ENCODE peak calls at places on chromosomes 11 and 22, in seven cellular contexts. One of them, this sample, is unnamed.

GRCh38 chr11:125101596-125101995 is 9.8 kb downstream of the TMEM218 start:
- DNase-seq in right lobe of liver: no peak
- DNase-seq in fibroblast of the aortic adventitia: no peak
- DNase-seq in cardiac fibroblast: no peak
- DNase-seq in body of pancreas: no peak
- DNase-seq in gastrocnemius medialis: no peak
- DNase-seq in A549: no peak
- DNase-seq in this sample: no peak

GRCh38 chr11:60610702-60611101 is 88.7 kb upstream of the MS4A8 start:
- DNase-seq in body of pancreas: no peak
- DNase-seq in gastrocnemius medialis: no peak
- DNase-seq in cardiac fibroblast: no peak
- DNase-seq in A549: no peak
- DNase-seq in fibroblast of the aortic adventitia: no peak
- DNase-seq in right lobe of liver: no peak
- DNase-seq in this sample: no peak

GRCh38 chr22:21445437-21446127 is 21.6 kb upstream of the TMEM191C start:
- DNase-seq in cardiac fibroblast: no peak
- DNase-seq in gastrocnemius medialis: no peak
- DNase-seq in fibroblast of the aortic adventitia: no peak
- DNase-seq in body of pancreas: no peak
- DNase-seq in right lobe of liver: no peak
- DNase-seq in A549: no peak
- DNase-seq in this sample: no peak

GRCh38 chr11:133531971-133532651 is at the start of gene OPCML:
- DNase-seq in gastrocnemius medialis: no peak
- DNase-seq in fibroblast of the aortic adventitia: no peak
- DNase-seq in body of pancreas: no peak
- DNase-seq in A549: no peak
- DNase-seq in right lobe of liver: no peak
- DNase-seq in cardiac fibroblast: no peak
- DNase-seq in this sample: no peak

GRCh38 chr22:19815823-19816290 is 38.8 kb downstream of the GNB1L start:
- DNase-seq in fibroblast of the aortic adventitia: no peak
- DNase-seq in right lobe of liver: no peak
- DNase-seq in A549: no peak
- DNase-seq in gastrocnemius medialis: no peak
- DNase-seq in body of pancreas: no peak
- DNase-seq in cardiac fibroblast: no peak
- DNase-seq in this sample: no peak

GRCh38 chr11:62544521-62545436 is 1.8 kb downstream of the AHNAK start:
- DNase-seq in fibroblast of the aortic adventitia: peak; percentile 22
- DNase-seq in gastrocnemius medialis: no peak
- DNase-seq in A549: peak; percentile 48
- DNase-seq in body of pancreas: no peak
- DNase-seq in right lobe of liver: no peak
- DNase-seq in cardiac fibroblast: no peak
- DNase-seq in this sample: peak; percentile 41

GRCh38 chr11:32893091-32893946 is 708 bp downstream of the QSER1 start:
- DNase-seq in gastrocnemius medialis: peak; percentile 7
- DNase-seq in A549: peak; percentile 65
- DNase-seq in cardiac fibroblast: peak; percentile 46
- DNase-seq in fibroblast of the aortic adventitia: peak; percentile 23
- DNase-seq in body of pancreas: peak; percentile 67
- DNase-seq in right lobe of liver: peak; percentile 66
- DNase-seq in this sample: peak; percentile 46

GRCh38 chr11:2580061-2580421 is 119.8 kb downstream of the KCNQ1OT1 start:
- DNase-seq in right lobe of liver: peak; percentile 26
- DNase-seq in body of pancreas: peak; percentile 1
- DNase-seq in fibroblast of the aortic adventitia: no peak
- DNase-seq in cardiac fibroblast: no peak
- DNase-seq in A549: no peak
- DNase-seq in gastrocnemius medialis: no peak
- DNase-seq in this sample: no peak

GRCh38 chr11:45335434-45335833 is 49.3 kb upstream of the SYT13 start:
- DNase-seq in body of pancreas: no peak
- DNase-seq in gastrocnemius medialis: no peak
- DNase-seq in fibroblast of the aortic adventitia: no peak
- DNase-seq in cardiac fibroblast: no peak
- DNase-seq in right lobe of liver: no peak
- DNase-seq in A549: no peak
- DNase-seq in this sample: no peak

GRCh38 chr11:47592970-47593369 is 1.2 kb downstream of the C1QTNF4 start:
- DNase-seq in right lobe of liver: no peak
- DNase-seq in cardiac fibroblast: no peak
- DNase-seq in fibroblast of the aortic adventitia: no peak
- DNase-seq in body of pancreas: no peak
- DNase-seq in gastrocnemius medialis: no peak
- DNase-seq in A549: no peak
- DNase-seq in this sample: no peak

GRCh38 chr11:108887436-108888238 is 222.8 kb downstream of the DDX10 start:
- DNase-seq in gastrocnemius medialis: no peak
- DNase-seq in right lobe of liver: no peak
- DNase-seq in cardiac fibroblast: peak; percentile 84
- DNase-seq in body of pancreas: no peak
- DNase-seq in fibroblast of the aortic adventitia: peak; percentile 8
- DNase-seq in A549: no peak
- DNase-seq in this sample: no peak

GRCh38 chr11:86234831-86235461 is 9.6 kb upstream of the EED start:
- DNase-seq in body of pancreas: no peak
- DNase-seq in gastrocnemius medialis: no peak
- DNase-seq in fibroblast of the aortic adventitia: no peak
- DNase-seq in cardiac fibroblast: no peak
- DNase-seq in A549: no peak
- DNase-seq in right lobe of liver: no peak
- DNase-seq in this sample: no peak

GRCh38 chr11:111745719-111746504 is 20.3 kb downstream of the PPP2R1B start:
- DNase-seq in gastrocnemius medialis: no peak
- DNase-seq in body of pancreas: no peak
- DNase-seq in right lobe of liver: no peak
- DNase-seq in cardiac fibroblast: peak; percentile 68
- DNase-seq in A549: no peak
- DNase-seq in fibroblast of the aortic adventitia: peak; percentile 75
- DNase-seq in this sample: no peak
- H3K4me3 ChIP-seq in gastrocnemius medialis: no peak overlapping the region
- H3K4me3 ChIP-seq in body of pancreas: no peak overlapping the region
- H3K4me3 ChIP-seq in right lobe of liver: no peak overlapping the region
- H3K4me3 ChIP-seq in cardiac fibroblast: no peak overlapping the region
- H3K4me3 ChIP-seq in A549: no peak overlapping the region
- H3K4me3 ChIP-seq in fibroblast of the aortic adventitia: no peak overlapping the region
- H3K4me3 ChIP-seq in this sample: no peak overlapping the region

DNA sequence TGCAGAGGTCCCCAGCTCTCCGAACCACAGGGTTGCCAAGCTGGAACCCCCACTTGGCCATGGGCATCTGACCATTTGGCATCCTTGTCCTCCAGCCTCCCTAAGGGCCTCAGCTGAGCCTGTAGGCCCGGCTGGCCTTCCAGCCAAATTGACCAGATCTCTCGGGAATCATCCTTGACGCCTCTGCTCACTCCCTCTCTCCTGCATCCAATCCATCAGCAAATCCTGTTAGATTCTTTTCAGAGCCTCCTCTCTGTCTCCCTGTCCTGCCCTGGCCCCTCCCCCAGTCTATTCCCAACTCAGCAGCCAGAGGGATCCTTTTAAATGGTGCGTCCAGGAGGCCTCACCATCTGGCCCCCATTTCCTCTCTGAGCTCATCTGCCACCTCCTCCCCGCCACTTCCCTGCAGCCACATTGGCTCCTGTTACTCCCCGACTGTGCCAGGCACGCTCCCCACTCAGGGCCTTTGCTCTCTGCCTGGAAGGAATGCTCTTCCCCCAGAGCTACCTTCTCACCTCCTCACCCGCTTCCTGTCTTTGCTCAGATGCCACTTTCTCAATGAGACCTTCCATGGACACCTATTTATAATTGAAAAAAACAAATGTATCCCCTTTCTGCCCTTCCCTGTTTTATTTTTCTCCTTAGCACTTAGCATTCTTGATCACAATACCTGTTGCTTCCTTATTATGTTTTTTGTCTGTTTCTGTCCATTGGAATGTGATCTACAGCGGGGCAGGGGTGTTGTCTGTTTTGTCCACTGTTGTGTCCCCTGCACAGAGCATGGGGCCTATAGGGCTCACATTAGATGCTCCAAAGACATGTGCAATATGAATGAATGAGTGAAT is 78.1 kb downstream of the NFAM1 start:
- DNase-seq in gastrocnemius medialis: no peak
- DNase-seq in fibroblast of the aortic adventitia: no peak
- DNase-seq in cardiac fibroblast: no peak
- DNase-seq in A549: no peak
- DNase-seq in body of pancreas: peak; percentile 32
- DNase-seq in right lobe of liver: no peak
- DNase-seq in this sample: no peak
- TF ChIP-seq CTCF in gastrocnemius medialis: no peak
- TF ChIP-seq CTCF in fibroblast of the aortic adventitia: peak; percentile 8
- TF ChIP-seq CTCF in cardiac fibroblast: no peak
- TF ChIP-seq CTCF in A549: no peak
- TF ChIP-seq CTCF in body of pancreas: no peak
- TF ChIP-seq CTCF in right lobe of liver: no peak
- TF ChIP-seq CTCF in this sample: peak; percentile 17

GRCh38 chr11:12826441-12826840 is 152.2 kb downstream of the TEAD1 start:
- DNase-seq in right lobe of liver: no peak
- DNase-seq in gastrocnemius medialis: no peak
- DNase-seq in fibroblast of the aortic adventitia: no peak
- DNase-seq in body of pancreas: no peak
- DNase-seq in cardiac fibroblast: no peak
- DNase-seq in A549: no peak
- DNase-seq in this sample: no peak

GRCh38 chr11:12827369-12827768 is 153.1 kb downstream of the TEAD1 start:
- DNase-seq in cardiac fibroblast: no peak
- DNase-seq in A549: no peak
- DNase-seq in fibroblast of the aortic adventitia: no peak
- DNase-seq in right lobe of liver: no peak
- DNase-seq in body of pancreas: no peak
- DNase-seq in gastrocnemius medialis: no peak
- DNase-seq in this sample: no peak

GRCh38 chr11:12829131-12829530 is 154.9 kb downstream of the TEAD1 start:
- DNase-seq in A549: no peak
- DNase-seq in fibroblast of the aortic adventitia: no peak
- DNase-seq in gastrocnemius medialis: no peak
- DNase-seq in right lobe of liver: no peak
- DNase-seq in body of pancreas: no peak
- DNase-seq in cardiac fibroblast: no peak
- DNase-seq in this sample: no peak

GRCh38 chr11:12829536-12830314 is 155.5 kb downstream of the TEAD1 start:
- DNase-seq in cardiac fibroblast: no peak
- DNase-seq in body of pancreas: no peak
- DNase-seq in A549: no peak
- DNase-seq in fibroblast of the aortic adventitia: no peak
- DNase-seq in right lobe of liver: no peak
- DNase-seq in gastrocnemius medialis: no peak
- DNase-seq in this sample: no peak

DNA sequence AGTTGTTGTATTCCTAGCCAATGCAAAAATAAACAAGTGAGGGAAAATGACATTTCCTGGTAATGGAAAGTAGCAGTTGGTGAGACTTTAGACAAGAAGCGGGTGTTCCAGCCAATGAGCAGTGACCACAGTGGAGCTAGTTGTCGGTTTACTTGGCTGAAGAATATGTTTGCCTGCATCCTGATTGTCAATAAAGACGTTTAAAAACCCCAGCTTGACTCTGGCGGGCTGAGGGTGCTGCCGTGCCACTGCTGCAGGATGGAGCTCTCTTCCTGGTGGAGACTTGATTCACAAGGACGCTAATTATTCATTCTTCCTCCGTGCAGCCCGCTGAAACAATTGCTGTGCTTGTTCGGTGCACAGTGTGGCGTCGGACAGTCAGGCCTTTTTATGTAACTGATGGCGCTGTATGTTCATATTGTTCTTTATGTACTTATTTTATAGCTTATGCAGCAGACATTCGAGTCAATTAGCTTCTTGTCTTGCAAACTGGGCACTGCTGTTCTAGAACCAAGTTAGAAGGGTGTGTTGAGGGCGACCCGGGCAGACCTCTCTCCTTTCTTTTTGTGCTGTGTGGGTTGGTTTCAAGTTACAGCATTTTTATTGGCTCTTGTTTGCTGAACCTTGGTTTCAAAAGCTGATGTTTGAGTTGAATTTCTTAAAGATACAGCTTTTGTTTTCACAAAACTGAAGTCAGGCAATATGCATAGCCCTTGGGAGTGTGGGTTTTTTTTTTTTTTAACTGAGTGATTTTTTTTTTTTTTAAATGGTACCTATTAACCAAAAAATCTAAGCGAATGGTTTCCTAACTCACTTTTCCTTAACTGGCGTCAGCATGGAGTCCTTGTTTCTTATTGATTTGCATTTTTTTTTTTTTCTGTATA is 153.9 kb downstream of the TEAD1 start:
- DNase-seq in A549: peak; percentile 59
- DNase-seq in right lobe of liver: peak; percentile 75
- DNase-seq in body of pancreas: peak; percentile 75
- DNase-seq in gastrocnemius medialis: no peak
- DNase-seq in fibroblast of the aortic adventitia: peak; percentile 85
- DNase-seq in cardiac fibroblast: peak; percentile 87
- DNase-seq in this sample: peak; percentile 68
- H3K4me3 ChIP-seq in A549: peak overlapping the region; percentile 39
- H3K4me3 ChIP-seq in right lobe of liver: peak overlapping the region; percentile 34
- H3K4me3 ChIP-seq in body of pancreas: peak overlapping the region; percentile 18
- H3K4me3 ChIP-seq in gastrocnemius medialis: peak overlapping the region; percentile 5
- H3K4me3 ChIP-seq in fibroblast of the aortic adventitia: peak overlapping the region; percentile 65
- H3K4me3 ChIP-seq in cardiac fibroblast: peak overlapping the region; percentile 59
- H3K4me3 ChIP-seq in this sample: peak overlapping the region; percentile 54

DNA sequence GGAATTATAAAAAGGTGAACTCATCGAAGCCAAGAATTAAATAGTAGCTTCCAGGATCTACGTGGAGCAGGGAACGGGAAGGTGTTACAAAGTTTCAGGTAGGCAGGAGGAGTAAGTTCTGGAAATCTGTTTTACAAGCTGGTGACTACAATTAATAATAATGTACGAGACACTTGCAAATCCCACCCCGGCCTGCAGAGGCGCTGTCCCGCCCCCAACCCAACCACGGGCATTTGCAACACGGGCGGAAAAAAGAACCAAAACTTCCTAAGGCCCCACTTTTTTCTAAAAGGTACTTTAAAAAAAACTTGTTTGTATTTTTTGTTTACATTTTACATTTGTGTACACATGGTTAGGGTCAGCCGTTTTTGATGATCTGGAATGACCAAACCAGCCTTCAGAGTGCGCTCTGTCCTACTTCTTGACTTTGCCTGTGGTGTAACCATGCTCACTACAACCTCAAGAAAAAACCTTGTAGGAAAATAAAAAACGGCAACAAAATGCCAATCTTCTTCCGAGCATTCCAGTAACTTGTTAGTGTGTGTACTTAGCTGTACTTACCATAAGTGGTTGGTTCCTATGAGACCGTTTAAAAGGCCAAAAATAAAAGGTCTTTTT is 449.6 kb upstream of the B3GAT1 start:
- DNase-seq in body of pancreas: no peak
- DNase-seq in fibroblast of the aortic adventitia: no peak
- DNase-seq in gastrocnemius medialis: no peak
- DNase-seq in A549: no peak
- DNase-seq in cardiac fibroblast: no peak
- DNase-seq in right lobe of liver: no peak
- DNase-seq in this sample: no peak
- TF ChIP-seq CTCF in body of pancreas: no peak
- TF ChIP-seq CTCF in fibroblast of the aortic adventitia: no peak
- TF ChIP-seq CTCF in gastrocnemius medialis: no peak
- TF ChIP-seq CTCF in A549: no peak
- TF ChIP-seq CTCF in cardiac fibroblast: no peak
- TF ChIP-seq CTCF in right lobe of liver: no peak
- TF ChIP-seq CTCF in this sample: no peak

This sample was measured in epithelial cell of esophagus.